ENCODE peak calls at places on chromosomes 3 and 15, in four cellular contexts. One of them, this sample, is unnamed. For H3K4me1, the result is how much of the 10 kb centered on the place peaks cover.

GRCh38 chr3:124439586-124439985 is 290.7 kb upstream of the UMPS start:
- DNase-seq in colonic mucosa: no peak
- DNase-seq in ovary: no peak
- DNase-seq in left ventricle myocardium inferior: no peak
- DNase-seq in this sample: no peak

GRCh38 chr3:30688776-30689175 is 82.4 kb downstream of the TGFBR2 start:
- DNase-seq in colonic mucosa: no peak
- DNase-seq in ovary: no peak
- DNase-seq in left ventricle myocardium inferior: no peak
- DNase-seq in this sample: no peak

GRCh38 chr3:153426803-153427202 is 264.8 kb downstream of the RAP2B start:
- DNase-seq in colonic mucosa: no peak
- DNase-seq in left ventricle myocardium inferior: no peak
- DNase-seq in ovary: no peak
- DNase-seq in this sample: no peak

GRCh38 chr15:42064271-42064670 is 30.1 kb downstream of the PLA2G4D start:
- DNase-seq in colonic mucosa: peak
- DNase-seq in ovary: no peak
- DNase-seq in left ventricle myocardium inferior: no peak
- DNase-seq in this sample: no peak

GRCh38 chr15:22811640-22812039 is 25.2 kb downstream of the NIPA1 start:
- DNase-seq in left ventricle myocardium inferior: peak
- DNase-seq in ovary: no peak
- DNase-seq in colonic mucosa: peak
- DNase-seq in this sample: peak

GRCh38 chr3:192812736-192813383 is 85.5 kb upstream of the FGF12 start:
- DNase-seq in left ventricle myocardium inferior: no peak
- DNase-seq in ovary: no peak
- DNase-seq in colonic mucosa: peak
- DNase-seq in this sample: no peak

GRCh38 chr15:48645558-48646330 is at the start of gene FBN1:
- DNase-seq in colonic mucosa: peak
- DNase-seq in left ventricle myocardium inferior: peak
- DNase-seq in ovary: peak
- DNase-seq in this sample: peak

GRCh38 chr3:46900007-46900292 is 22.4 kb downstream of the PTH1R start:
- DNase-seq in ovary: peak
- DNase-seq in left ventricle myocardium inferior: peak
- DNase-seq in colonic mucosa: no peak
- DNase-seq in this sample: no peak

GRCh38 chr3:171113716-171114115 is 87.2 kb upstream of the SLC2A2 start:
- DNase-seq in ovary: no peak
- DNase-seq in left ventricle myocardium inferior: no peak
- DNase-seq in colonic mucosa: no peak
- DNase-seq in this sample: no peak

GRCh38 chr3:87088366-87088983 is 97.5 kb upstream of the VGLL3 start:
- DNase-seq in left ventricle myocardium inferior: no peak
- DNase-seq in ovary: no peak
- DNase-seq in colonic mucosa: no peak
- DNase-seq in this sample: no peak

GRCh38 chr3:111917300-111917699 is 58.2 kb downstream of the PHLDB2 start:
- DNase-seq in left ventricle myocardium inferior: no peak
- DNase-seq in ovary: no peak
- DNase-seq in colonic mucosa: no peak
- DNase-seq in this sample: no peak

GRCh38 chr15:31328999-31329639 is 2.5 kb downstream of the KLF13 start:
- DNase-seq in left ventricle myocardium inferior: no peak
- DNase-seq in ovary: peak
- DNase-seq in colonic mucosa: peak
- DNase-seq in this sample: peak

GRCh38 chr3:56188201-56188600 is 280.1 kb downstream of the ERC2 start:
- DNase-seq in ovary: no peak
- DNase-seq in left ventricle myocardium inferior: no peak
- DNase-seq in colonic mucosa: no peak
- DNase-seq in this sample: no peak

GRCh38 chr3:148750296-148750695 is 52.6 kb downstream of the AGTR1 start:
- DNase-seq in ovary: no peak
- DNase-seq in left ventricle myocardium inferior: no peak
- DNase-seq in colonic mucosa: no peak
- DNase-seq in this sample: no peak

GRCh38 chr3:46719044-46719565 is 1.4 kb upstream of the PRSS50 start:
- DNase-seq in left ventricle myocardium inferior: no peak
- DNase-seq in ovary: no peak
- DNase-seq in colonic mucosa: no peak
- DNase-seq in this sample: no peak

GRCh38 chr3:57805674-57806073 is 49.6 kb downstream of the SLMAP start:
- DNase-seq in colonic mucosa: no peak
- DNase-seq in left ventricle myocardium inferior: no peak
- DNase-seq in ovary: no peak
- DNase-seq in this sample: no peak

GRCh38 chr15:90637693-90638092 is 79.5 kb upstream of the BLM start:
- DNase-seq in colonic mucosa: no peak
- DNase-seq in left ventricle myocardium inferior: no peak
- DNase-seq in ovary: no peak
- DNase-seq in this sample: no peak

GRCh38 chr15:40283615-40284306 is 897 bp upstream of the ANKRD63 start:
- DNase-seq in left ventricle myocardium inferior: no peak
- DNase-seq in colonic mucosa: no peak
- DNase-seq in ovary: no peak
- DNase-seq in this sample: no peak

GRCh38 chr15:92938387-92938786 is 38.3 kb downstream of the CHD2 start:
- DNase-seq in colonic mucosa: no peak
- DNase-seq in left ventricle myocardium inferior: no peak
- DNase-seq in ovary: no peak
- DNase-seq in this sample: no peak

GRCh38 chr3:134294302-134294925 is 43.8 kb upstream of the RYK start:
- DNase-seq in left ventricle myocardium inferior: no peak
- DNase-seq in ovary: no peak
- DNase-seq in colonic mucosa: no peak
- DNase-seq in this sample: no peak

GRCh38 chr15:31384568-31384967 is 57.9 kb downstream of the KLF13 start:
- DNase-seq in left ventricle myocardium inferior: no peak
- DNase-seq in colonic mucosa: no peak
- DNase-seq in ovary: no peak
- DNase-seq in this sample: no peak

GRCh38 chr3:127655641-127656040 is 17.1 kb upstream of the ABTB1 start:
- DNase-seq in left ventricle myocardium inferior: no peak
- DNase-seq in ovary: no peak
- DNase-seq in colonic mucosa: no peak
- DNase-seq in this sample: no peak

GRCh38 chr15:39591141-39591895 is 10.4 kb downstream of the THBS1 start:
- DNase-seq in colonic mucosa: no peak
- DNase-seq in left ventricle myocardium inferior: no peak
- DNase-seq in ovary: no peak
- DNase-seq in this sample: no peak

GRCh38 chr15:100281096-100281917 is 60.5 kb downstream of the ADAMTS17 start:
- DNase-seq in ovary: no peak
- DNase-seq in left ventricle myocardium inferior: no peak
- DNase-seq in colonic mucosa: no peak
- DNase-seq in this sample: no peak
- H3K4me1 ChIP-seq in ovary: under half
- H3K4me1 ChIP-seq in left ventricle myocardium inferior: under half
- H3K4me1 ChIP-seq in colonic mucosa: under half
- H3K4me1 ChIP-seq in this sample: under half

GRCh38 chr3:71129611-71130515 is 453.7 kb downstream of the FOXP1 start:
- DNase-seq in colonic mucosa: no peak
- DNase-seq in ovary: no peak
- DNase-seq in left ventricle myocardium inferior: no peak
- DNase-seq in this sample: no peak
- H3K4me1 ChIP-seq in colonic mucosa: under half
- H3K4me1 ChIP-seq in ovary: under half
- H3K4me1 ChIP-seq in left ventricle myocardium inferior: half or more
- H3K4me1 ChIP-seq in this sample: half or more

GRCh38 chr15:78327442-78327841 is 12.7 kb upstream of the CRABP1 start:
- DNase-seq in colonic mucosa: no peak
- DNase-seq in ovary: no peak
- DNase-seq in left ventricle myocardium inferior: no peak
- DNase-seq in this sample: no peak
- H3K4me1 ChIP-seq in colonic mucosa: under half
- H3K4me1 ChIP-seq in ovary: under half
- H3K4me1 ChIP-seq in left ventricle myocardium inferior: under half
- H3K4me1 ChIP-seq in this sample: under half

DNA sequence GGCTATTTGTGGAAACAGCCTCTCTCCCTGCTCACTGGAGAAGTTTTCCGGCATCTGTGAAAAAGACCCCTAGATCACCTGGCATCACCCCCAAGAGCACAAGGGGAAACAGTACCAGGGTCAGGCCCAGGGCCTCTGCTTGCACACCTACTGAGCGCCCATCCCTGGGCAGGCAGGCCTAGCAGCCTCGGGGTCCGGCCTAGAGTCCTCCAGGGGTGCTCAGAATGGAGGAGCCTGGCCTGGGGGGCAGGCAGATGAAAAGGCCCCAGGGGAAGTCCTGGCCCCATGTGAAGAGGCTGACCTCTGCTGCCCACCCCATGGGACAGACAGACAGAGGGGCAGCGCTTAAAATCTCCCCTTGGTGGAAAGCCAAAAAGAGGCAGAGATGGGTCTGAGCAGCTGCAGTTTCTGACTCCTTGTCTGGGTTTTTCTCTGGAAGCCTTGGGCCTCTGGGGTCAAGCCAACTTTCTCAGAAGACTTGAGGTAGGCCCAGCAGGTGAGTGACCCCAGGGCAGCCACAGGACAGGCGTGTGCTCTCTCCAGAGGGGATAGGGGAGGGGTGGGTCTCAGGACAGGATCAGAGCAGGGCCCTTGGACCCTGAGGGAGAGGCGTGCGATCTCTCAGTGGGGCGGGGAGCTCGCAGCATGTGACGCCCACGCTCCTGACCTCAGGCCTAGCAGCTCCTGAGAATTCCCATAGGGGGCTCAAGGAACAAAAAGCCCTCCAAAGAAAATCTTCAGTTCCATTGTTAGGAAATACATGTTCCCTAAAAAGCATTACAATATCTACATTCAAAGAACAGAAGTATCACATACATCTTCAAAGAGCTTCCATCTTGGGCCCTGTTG is 34.5 kb upstream of the DUSP7 start:
- DNase-seq in colonic mucosa: no peak
- DNase-seq in ovary: no peak
- DNase-seq in left ventricle myocardium inferior: peak
- DNase-seq in this sample: no peak
- H3K4me1 ChIP-seq in colonic mucosa: under half
- H3K4me1 ChIP-seq in ovary: under half
- H3K4me1 ChIP-seq in left ventricle myocardium inferior: half or more
- H3K4me1 ChIP-seq in this sample: under half

DNA sequence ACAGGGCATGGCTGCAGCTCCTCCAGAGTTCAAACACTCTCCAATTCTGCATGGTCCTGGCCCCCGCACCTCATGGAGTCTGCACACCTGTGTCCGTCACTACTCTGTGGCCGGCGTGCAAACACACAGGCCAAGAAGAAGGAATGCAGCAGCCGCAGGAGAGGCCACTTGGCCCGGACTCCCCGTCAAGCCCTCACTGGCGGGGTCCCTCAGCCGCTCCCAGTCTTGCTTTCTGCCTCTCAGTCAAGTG is 16.3 kb downstream of the TNK2 start:
- DNase-seq in left ventricle myocardium inferior: no peak
- DNase-seq in ovary: no peak
- DNase-seq in colonic mucosa: no peak
- DNase-seq in this sample: no peak
- H3K4me1 ChIP-seq in left ventricle myocardium inferior: half or more
- H3K4me1 ChIP-seq in ovary: under half
- H3K4me1 ChIP-seq in colonic mucosa: under half
- H3K4me1 ChIP-seq in this sample: under half

GRCh38 chr3:44965165-44965564 is 10.8 kb downstream of the ZDHHC3 start:
- DNase-seq in left ventricle myocardium inferior: no peak
- DNase-seq in colonic mucosa: no peak
- DNase-seq in ovary: no peak
- DNase-seq in this sample: no peak
- H3K4me1 ChIP-seq in left ventricle myocardium inferior: half or more
- H3K4me1 ChIP-seq in colonic mucosa: under half
- H3K4me1 ChIP-seq in ovary: under half
- H3K4me1 ChIP-seq in this sample: under half

DNA sequence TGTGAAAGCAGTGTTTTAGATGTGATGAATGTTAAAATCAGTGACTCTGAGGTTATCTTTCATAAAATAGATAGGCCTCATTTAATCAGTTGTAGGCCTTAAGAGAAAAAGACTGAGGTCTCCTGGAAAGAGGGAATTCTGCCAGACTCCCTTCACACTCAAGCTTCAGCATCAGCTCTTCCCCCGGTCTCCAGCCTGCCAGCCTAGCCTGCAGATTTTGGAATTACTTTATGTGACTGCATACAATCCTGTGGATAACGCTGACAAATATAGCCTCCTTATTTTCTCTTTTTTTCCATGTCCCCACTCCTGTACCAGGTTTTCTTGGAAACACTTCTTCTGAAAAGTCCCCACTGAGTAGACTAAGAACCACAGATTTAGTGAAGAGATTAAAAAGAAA is 510.3 kb downstream of the GBE1 start:
- DNase-seq in ovary: no peak
- DNase-seq in colonic mucosa: no peak
- DNase-seq in left ventricle myocardium inferior: no peak
- DNase-seq in this sample: no peak
- H3K4me1 ChIP-seq in ovary: under half
- H3K4me1 ChIP-seq in colonic mucosa: under half
- H3K4me1 ChIP-seq in left ventricle myocardium inferior: under half
- H3K4me1 ChIP-seq in this sample: under half

GRCh38 chr15:66922608-66923007 is 142.8 kb upstream of the SMAD3 start:
- DNase-seq in ovary: no peak
- DNase-seq in colonic mucosa: no peak
- DNase-seq in left ventricle myocardium inferior: no peak
- DNase-seq in this sample: no peak
- H3K4me1 ChIP-seq in ovary: under half
- H3K4me1 ChIP-seq in colonic mucosa: under half
- H3K4me1 ChIP-seq in left ventricle myocardium inferior: under half
- H3K4me1 ChIP-seq in this sample: under half

GRCh38 chr15:75027551-75027950 is 4.2 kb downstream of the PPCDC start:
- DNase-seq in left ventricle myocardium inferior: no peak
- DNase-seq in ovary: no peak
- DNase-seq in colonic mucosa: no peak
- DNase-seq in this sample: no peak
- H3K4me1 ChIP-seq in left ventricle myocardium inferior: half or more
- H3K4me1 ChIP-seq in ovary: under half
- H3K4me1 ChIP-seq in colonic mucosa: under half
- H3K4me1 ChIP-seq in this sample: under half

GRCh38 chr3:147378186-147378503 is 28.2 kb downstream of the ZIC4 start:
- DNase-seq in colonic mucosa: no peak
- DNase-seq in ovary: no peak
- DNase-seq in left ventricle myocardium inferior: no peak
- DNase-seq in this sample: no peak
- H3K4me1 ChIP-seq in colonic mucosa: under half
- H3K4me1 ChIP-seq in ovary: under half
- H3K4me1 ChIP-seq in left ventricle myocardium inferior: under half
- H3K4me1 ChIP-seq in this sample: under half

This sample was measured in right lobe of liver.